ENCODE peak calls at places on chromosomes 2 and 18, in four cellular contexts. T is breast epithelium, O is iPS DF 6.9, R is heart right ventricle. H is an unnamed sample. For H3K36me3, the result is how much of the 10 kb centered on the place peaks cover.

GRCh38 chr2:167114018-167114417 is 225.7 kb downstream of the XIRP2 start:
- DNase-seq in T (no peak), O (no peak), R (no peak), H (no peak)

GRCh38 chr18:63823516-63824219 is 48.5 kb downstream of the SERPINB7 start:
- DNase-seq in T (no peak), O (peak), R (peak), H (no peak)

GRCh38 chr2:68320118-68320641 is 431 bp upstream of the CNRIP1 start:
- DNase-seq in T (no peak), O (no peak), R (peak), H (no peak)

GRCh38 chr2:20382965-20383800 is 32.5 kb upstream of the PUM2 start:
- DNase-seq in T (no peak), O (no peak), R (no peak), H (no peak)

GRCh38 chr2:179454443-179455218 is 190.0 kb upstream of the SESTD1 start:
- DNase-seq in T (no peak), O (no peak), R (no peak), H (no peak)

GRCh38 chr2:196587061-196587460 is 52.5 kb upstream of the CCDC150 start:
- DNase-seq in T (no peak), O (no peak), R (no peak), H (no peak)

GRCh38 chr2:143778981-143779380 is 649.8 kb downstream of the ARHGAP15 start:
- DNase-seq in T (no peak), O (no peak), R (no peak), H (no peak)

GRCh38 chr18:26304511-26304910 is 78.3 kb downstream of the TAF4B start:
- DNase-seq in T (no peak), O (no peak), R (no peak), H (no peak)

GRCh38 chr2:37783545-37783944 is 112.1 kb upstream of the CDC42EP3 start:
- DNase-seq in T (no peak), O (no peak), R (no peak), H (no peak)

GRCh38 chr2:137873860-137874259 is 90.4 kb upstream of the HNMT start:
- DNase-seq in T (no peak), O (no peak), R (no peak), H (no peak)

GRCh38 chr18:58313491-58314032 is 269.5 kb downstream of the NEDD4L start:
- DNase-seq in T (no peak), O (no peak), R (no peak), H (no peak)

GRCh38 chr2:95525294-95526035 is 40.9 kb upstream of the TRIM43B start:
- DNase-seq in T (peak), O (no peak), R (peak), H (peak)

GRCh38 chr2:77119333-77119732 is 402.8 kb downstream of the LRRTM4 start:
- DNase-seq in T (no peak), O (no peak), R (no peak), H (no peak)
- H3K36me3 ChIP-seq in T (under half), O (under half), R (under half), H (under half)

GRCh38 chr2:100936070-100936741 is 65.9 kb upstream of the RPL31 start:
- DNase-seq in T (no peak), O (no peak), R (no peak), H (no peak)

GRCh38 chr2:100938031-100939026 is 63.8 kb upstream of the RPL31 start:
- DNase-seq in T (peak), O (no peak), R (no peak), H (no peak)

GRCh38 chr2:100934504-100935371 is 67.4 kb upstream of the RPL31 start:
- DNase-seq in T (no peak), O (no peak), R (no peak), H (no peak)

GRCh38 chr2:100936972-100937542 is 65.0 kb upstream of the RPL31 start:
- DNase-seq in T (no peak), O (no peak), R (no peak), H (no peak)

DNA sequence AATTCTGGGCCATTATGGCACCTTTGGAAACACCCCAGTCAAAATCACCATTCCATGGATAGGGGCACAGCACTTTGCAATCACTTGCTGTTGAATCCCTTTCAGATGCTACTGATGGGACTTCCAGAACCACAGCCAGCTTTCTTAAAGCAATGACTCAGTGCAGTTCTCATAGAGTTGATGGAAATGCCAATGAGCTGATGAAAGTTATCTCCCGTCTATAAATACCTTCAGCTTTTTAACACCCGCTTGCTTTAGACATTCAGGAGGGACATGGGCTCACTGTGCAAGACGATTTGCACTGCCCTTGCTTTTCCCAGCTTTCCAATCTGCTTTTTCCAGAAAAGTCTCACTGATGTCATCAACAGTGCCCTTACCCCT is 66.7 kb upstream of the RPL31 start:
- DNase-seq in T (no peak), O (no peak), R (no peak), H (no peak)
- H3K27ac ChIP-seq in T (no peak), O (no peak), R (peak), H (no peak)

GRCh38 chr2:216474925-216475670 is 23.5 kb upstream of the RPL37A start:
- DNase-seq in T (no peak), O (no peak), R (no peak), H (no peak)

GRCh38 chr2:216482640-216483039 is 16.0 kb upstream of the RPL37A start:
- DNase-seq in T (no peak), O (no peak), R (no peak), H (no peak)

GRCh38 chr2:216478791-216479190 is 19.9 kb upstream of the RPL37A start:
- DNase-seq in T (no peak), O (no peak), R (no peak), H (no peak)

GRCh38 chr2:216477283-216478035 is 21.2 kb upstream of the RPL37A start:
- DNase-seq in T (no peak), O (no peak), R (no peak), H (no peak)

GRCh38 chr2:216478151-216478550 is 20.5 kb upstream of the RPL37A start:
- DNase-seq in T (no peak), O (no peak), R (no peak), H (no peak)
- H3K36me3 ChIP-seq in T (under half), O (under half), R (half or more), H (under half)

DNA sequence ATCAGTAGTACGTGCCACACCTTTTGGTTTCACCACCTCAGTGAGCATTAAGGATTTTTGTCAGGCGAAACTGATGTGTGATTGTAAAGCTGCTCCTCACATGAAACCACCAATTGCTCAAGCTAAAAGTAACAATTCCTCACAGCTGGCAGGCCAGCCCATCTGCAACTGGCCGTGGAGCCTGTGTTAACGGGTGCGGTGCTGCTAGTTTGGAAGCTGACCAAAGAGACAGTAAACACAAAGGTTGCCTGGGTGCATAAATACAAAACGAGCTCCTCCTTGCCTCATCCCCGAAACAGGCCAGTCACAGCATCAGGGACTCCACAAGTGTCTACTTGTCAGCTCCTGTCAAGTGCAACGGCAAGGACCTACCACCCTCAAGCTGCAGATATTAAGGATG is 32.0 kb downstream of the LGALSL start:
- DNase-seq in T (no peak), O (no peak), R (peak), H (no peak)
- H3K27ac ChIP-seq in T (no peak), O (no peak), R (no peak), H (no peak)

DNA sequence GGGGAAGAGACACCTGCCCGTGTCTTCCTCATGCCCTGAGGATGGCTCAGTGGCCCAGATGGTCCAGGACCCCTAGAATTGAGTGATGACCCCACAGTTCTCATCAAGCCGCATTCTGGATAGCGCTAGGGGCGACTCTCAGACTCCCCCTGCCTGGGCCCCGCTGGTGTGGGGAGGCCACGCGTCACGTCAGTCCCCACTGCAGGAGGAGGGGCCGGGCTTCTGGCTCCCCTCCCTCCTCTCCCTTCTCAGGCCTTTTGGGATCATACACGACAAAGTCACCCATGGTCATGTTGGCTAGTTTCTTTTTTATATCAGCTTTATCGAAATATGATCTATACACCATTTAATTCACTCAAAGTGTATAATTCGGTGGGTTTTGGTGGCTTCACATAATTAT is 61.5 kb downstream of the NFATC1 start:
- DNase-seq in T (no peak), O (no peak), R (no peak), H (no peak)
- H3K36me3 ChIP-seq in T (under half), O (under half), R (under half), H (under half)

GRCh38 chr2:224847961-224848850 is 132.0 kb upstream of the CCDC195 start:
- DNase-seq in T (peak), O (no peak), R (peak), H (peak)
- H3K27ac ChIP-seq in T (no peak), O (no peak), R (no peak), H (peak)